ENCODE peak calls at places on chromosomes 7 and 10, in five cellular contexts. Y, H, R, K and U are unnamed samples. For H3K4me1 and H3K27me3, the result is how much of the 10 kb centered on the place peaks cover.

GRCh38 chr7:158000160-158000559 is 587.5 kb downstream of the PTPRN2 start:
- DNase-seq in Y (no peak), H (no peak), R (no peak), K (no peak), U (no peak)

GRCh38 chr7:130141161-130141857 is 63.9 kb downstream of the TMEM209 start:
- DNase-seq in Y (peak), H (peak), R (peak), K (peak), U (peak)

GRCh38 chr10:130751106-130751840 is 560.2 kb downstream of the TCERG1L start:
- DNase-seq in Y (no peak), H (no peak), R (no peak), K (no peak), U (no peak)

GRCh38 chr7:31948041-31948440 is 122.2 kb downstream of the PDE1C start:
- DNase-seq in Y (no peak), H (no peak), R (no peak), K (no peak), U (peak)

GRCh38 chr7:14835399-14835798 is 67.2 kb downstream of the DGKB start:
- DNase-seq in Y (no peak), H (no peak), R (no peak), K (no peak), U (no peak)

GRCh38 chr10:7192041-7192440 is 218.8 kb downstream of the SFMBT2 start:
- DNase-seq in Y (no peak), H (no peak), R (no peak), K (no peak), U (no peak)

GRCh38 chr10:12484945-12485805 is 135.8 kb downstream of the CAMK1D start:
- DNase-seq in Y (peak), H (no peak), R (peak), K (no peak), U (no peak)

GRCh38 chr10:114103286-114103685 is 59.6 kb downstream of the ADRB1 start:
- DNase-seq in Y (no peak), H (peak), R (no peak), K (peak), U (peak)

GRCh38 chr7:148238926-148239325 is 351.6 kb upstream of the C7orf33 start:
- DNase-seq in Y (no peak), H (no peak), R (no peak), K (no peak), U (no peak)

GRCh38 chr10:73625004-73625883 is 16.0 kb downstream of the MYOZ1 start:
- DNase-seq in Y (peak), H (peak), R (no peak), K (peak), U (peak)

DNA sequence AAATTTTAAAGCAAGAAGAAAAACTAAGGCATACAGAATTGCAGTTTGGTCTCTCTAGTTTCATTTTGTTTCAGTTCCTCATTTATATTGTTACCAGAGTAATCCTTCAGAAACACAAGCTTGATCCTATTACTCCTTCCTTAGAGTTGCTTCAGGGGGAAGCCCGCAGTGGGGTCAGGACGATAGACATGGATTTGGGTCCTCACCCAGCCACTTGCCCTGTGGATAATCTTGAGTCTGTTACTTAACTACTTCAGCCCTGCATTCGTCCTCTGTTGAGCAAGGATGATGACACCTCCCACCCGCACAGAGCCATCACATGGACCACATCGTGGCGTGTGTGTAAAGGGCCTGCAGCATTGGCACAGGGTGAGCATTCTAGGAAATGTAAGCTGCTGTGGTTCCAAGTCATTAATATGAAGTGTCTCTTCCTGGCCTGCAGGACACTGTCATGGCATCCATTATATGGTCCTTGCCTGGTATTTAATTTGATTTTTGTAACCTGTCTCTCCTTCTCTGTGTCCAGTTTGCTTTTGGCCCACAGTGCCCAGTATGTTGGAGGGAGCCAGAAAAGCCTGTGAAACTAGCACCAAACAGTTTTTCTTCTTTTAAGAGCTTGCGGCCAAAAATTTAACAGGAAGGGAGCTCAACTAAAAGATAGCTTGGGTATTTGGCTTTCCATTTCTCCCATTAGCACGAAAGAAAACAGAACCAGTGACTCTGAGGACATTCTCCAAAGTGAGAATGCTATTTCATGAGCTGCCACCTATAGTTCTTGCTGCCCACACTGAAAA is 111.3 kb downstream of the EEPD1 start:
- DNase-seq in Y (no peak), H (no peak), R (no peak), K (no peak), U (no peak)
- H3K4me1 ChIP-seq in Y (under half), H (under half), R (under half), K (under half), U (under half)

GRCh38 chr7:98322331-98323260 is 41.1 kb downstream of the BRI3 start:
- DNase-seq in Y (no peak), H (no peak), R (no peak), K (no peak), U (no peak)
- TF ChIP-seq CTCF in Y (peak), H (no peak), R (peak), K (no peak), U (no peak)

GRCh38 chr10:99551158-99551557 is 18.4 kb downstream of the NKX2-3 start:
- DNase-seq in Y (peak), H (no peak), R (no peak), K (no peak), U (peak)
- H3K27me3 ChIP-seq in Y (under half), H (under half), R (under half), K (under half), U (half or more)

DNA sequence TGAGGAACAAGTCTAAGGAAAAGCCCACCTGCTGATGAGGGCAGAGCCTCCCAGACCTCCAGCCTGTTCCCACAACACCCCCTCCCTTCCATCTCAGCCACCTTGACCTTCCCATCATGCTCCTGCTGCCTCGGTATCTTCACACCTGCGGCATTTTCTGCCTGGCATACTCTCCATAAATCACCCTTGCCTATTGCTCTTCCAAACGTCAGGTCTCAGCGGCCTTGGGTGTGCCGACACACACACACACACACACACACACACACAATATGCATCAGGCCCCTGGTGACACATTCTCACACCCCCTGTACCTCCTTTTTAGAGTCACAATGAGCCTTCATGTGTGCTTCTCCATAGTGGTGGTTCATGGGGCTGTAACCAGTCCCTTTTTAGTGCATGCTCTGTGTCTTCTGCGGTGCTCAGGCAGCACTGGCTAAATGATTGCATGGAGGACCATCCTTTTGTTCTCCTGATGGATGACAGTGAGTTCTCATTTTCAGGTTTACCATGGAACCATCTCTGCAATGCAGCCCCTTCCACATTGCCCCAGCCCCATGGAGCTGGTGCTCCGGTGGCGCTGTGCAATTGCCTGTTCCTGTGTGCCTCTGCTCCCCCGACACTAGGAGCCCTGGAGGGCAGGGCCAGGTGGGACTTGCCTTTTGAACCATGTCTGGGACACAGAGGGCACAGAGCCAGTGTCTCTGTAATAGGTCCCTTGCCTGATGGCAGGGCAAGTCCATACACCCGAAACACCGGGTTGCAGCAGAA is 4.5 kb downstream of the ADIRF start:
- DNase-seq in Y (peak), H (no peak), R (no peak), K (no peak), U (no peak)
- H3K4me1 ChIP-seq in Y (under half), H (under half), R (under half), K (under half), U (under half)

GRCh38 chr10:103703941-103704919 is 151.1 kb downstream of the SH3PXD2A start:
- DNase-seq in Y (no peak), H (no peak), R (no peak), K (no peak), U (no peak)

GRCh38 chr10:103707956-103708626 is 147.3 kb downstream of the SH3PXD2A start:
- DNase-seq in Y (no peak), H (no peak), R (no peak), K (no peak), U (no peak)

GRCh38 chr10:103706760-103707159 is 148.6 kb downstream of the SH3PXD2A start:
- DNase-seq in Y (no peak), H (no peak), R (no peak), K (no peak), U (no peak)

GRCh38 chr10:103708627-103709288 is 146.6 kb downstream of the SH3PXD2A start:
- DNase-seq in Y (no peak), H (no peak), R (no peak), K (no peak), U (no peak)

DNA sequence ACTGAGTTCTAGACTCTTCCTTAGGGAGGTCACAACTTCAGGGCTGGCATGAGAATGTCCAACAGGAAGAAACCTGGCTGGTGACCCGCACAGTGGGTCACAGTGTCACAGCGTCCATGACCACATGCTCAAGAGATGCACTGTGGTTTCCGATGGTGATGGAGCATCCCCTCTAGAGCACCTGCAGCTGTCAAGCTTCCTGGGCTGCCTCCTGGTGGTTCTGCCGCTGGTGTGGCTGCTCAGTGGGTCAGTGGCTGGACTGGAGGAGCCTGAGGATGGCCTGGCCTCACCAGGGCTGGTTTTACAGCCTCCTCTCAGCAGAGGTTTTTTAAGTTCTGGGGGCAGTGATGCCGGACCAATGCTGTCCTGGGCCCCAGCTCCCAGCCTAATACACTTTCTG is 149.3 kb downstream of the SH3PXD2A start:
- DNase-seq in Y (no peak), H (no peak), R (no peak), K (no peak), U (no peak)
- TF ChIP-seq CTCF in Y (no peak), H (no peak), R (no peak), K (peak), U (no peak)